ENCODE peak calls at places on chromosomes 12 and 14, in seven cellular contexts. N, P, B, X, O, V and I are unnamed samples.

GRCh38 chr12:40012709-40013108 is 93.2 kb downstream of the SLC2A13 start:
- DNase-seq in N (no peak), P (no peak), B (no peak), X (no peak), O (no peak), V (no peak), I (no peak)

GRCh38 chr14:86143248-86143647 is 613.3 kb downstream of the FLRT2 start:
- DNase-seq in N (no peak), P (no peak), B (no peak), X (no peak), O (no peak), V (no peak), I (no peak)

GRCh38 chr14:96839251-96839650 is 42.1 kb downstream of the VRK1 start:
- DNase-seq in N (no peak), P (no peak), B (no peak), X (no peak), O (no peak), V (no peak), I (no peak)

GRCh38 chr14:101351146-101351545 is 210.1 kb upstream of the DIO3 start:
- DNase-seq in N (no peak), P (no peak), B (no peak), X (no peak), O (no peak), V (no peak), I (no peak)

GRCh38 chr14:68549966-68550705 is 242.7 kb downstream of the ZFP36L1 start:
- DNase-seq in N (peak; percentile 50), P (no peak), B (no peak), X (no peak), O (no peak), V (no peak), I (no peak)

GRCh38 chr12:107349008-107349747 is 255.8 kb upstream of the CRY1 start:
- DNase-seq in N (peak; percentile 96), P (peak; percentile 98), B (no peak), X (no peak), O (peak; percentile 40), V (peak; percentile 35), I (peak; percentile 41)

GRCh38 chr12:108750471-108751402 is 19.4 kb upstream of the CORO1C start:
- DNase-seq in N (no peak), P (no peak), B (no peak), X (no peak), O (no peak), V (no peak), I (no peak)

GRCh38 chr12:112362309-112362708 is 19.9 kb downstream of the HECTD4 start:
- DNase-seq in N (no peak), P (no peak), B (no peak), X (no peak), O (no peak), V (no peak), I (no peak)

GRCh38 chr14:28879571-28879970 is 113.0 kb downstream of the FOXG1 start:
- DNase-seq in N (no peak), P (peak; percentile 7), B (no peak), X (no peak), O (no peak), V (no peak), I (no peak)

GRCh38 chr12:132359971-132360370 is 30.6 kb upstream of the GALNT9 start:
- DNase-seq in N (no peak), P (no peak), B (no peak), X (peak; percentile 61), O (no peak), V (no peak), I (no peak)

GRCh38 chr12:32450768-32451167 is 51.4 kb downstream of the FGD4 start:
- DNase-seq in N (no peak), P (no peak), B (no peak), X (no peak), O (no peak), V (no peak), I (no peak)

GRCh38 chr12:108933950-108934349 is 54.1 kb downstream of the DAO start:
- DNase-seq in N (no peak), P (no peak), B (no peak), X (no peak), O (no peak), V (no peak), I (no peak)

GRCh38 chr14:35988972-35989690 is 163.0 kb downstream of the BRMS1L start:
- DNase-seq in N (no peak), P (no peak), B (no peak), X (no peak), O (no peak), V (no peak), I (no peak)

GRCh38 chr12:11822071-11822818 is 172.8 kb downstream of the ETV6 start:
- DNase-seq in N (no peak), P (peak; percentile 70), B (peak; percentile 74), X (no peak), O (no peak), V (no peak), I (peak; percentile 59)

GRCh38 chr12:101299346-101299745 is 19.4 kb downstream of the UTP20 start:
- DNase-seq in N (no peak), P (no peak), B (no peak), X (no peak), O (no peak), V (no peak), I (no peak)

GRCh38 chr12:95882080-95882479 is 23.3 kb downstream of the SNRPF start:
- DNase-seq in N (no peak), P (no peak), B (no peak), X (no peak), O (no peak), V (no peak), I (no peak)

GRCh38 chr14:68507544-68508081 is 285.3 kb downstream of the ZFP36L1 start:
- DNase-seq in N (no peak), P (no peak), B (no peak), X (no peak), O (no peak), V (no peak), I (peak; percentile 26)

GRCh38 chr12:12608557-12608957 is 3.1 kb upstream of the CREBL2 start:
- DNase-seq in N (peak; percentile 68), P (peak; percentile 23), B (peak; percentile 57), X (no peak), O (no peak), V (no peak), I (no peak)

GRCh38 chr14:53840444-53840843 is 116.2 kb downstream of the BMP4 start:
- DNase-seq in N (peak; percentile 72), P (peak; percentile 87), B (no peak), X (no peak), O (no peak), V (no peak), I (no peak)

GRCh38 chr14:98953544-98954346 is 318.3 kb downstream of the BCL11B start:
- DNase-seq in N (peak; percentile 70), P (peak; percentile 42), B (no peak), X (no peak), O (no peak), V (no peak), I (no peak)

GRCh38 chr12:49990269-49990668 is 17.5 kb downstream of the AQP6 start:
- DNase-seq in N (no peak), P (no peak), B (no peak), X (no peak), O (no peak), V (peak; percentile 37), I (no peak)

GRCh38 chr12:1916396-1917171 is 1.9 kb downstream of the CACNA2D4 start:
- DNase-seq in N (no peak), P (no peak), B (no peak), X (peak; percentile 77), O (no peak), V (no peak), I (no peak)

GRCh38 chr12:57618966-57619433 is 7.8 kb downstream of the ARHGEF25 start:
- DNase-seq in N (no peak), P (no peak), B (no peak), X (no peak), O (no peak), V (no peak), I (no peak)
- TF ChIP-seq CTCF in N (no peak), P (no peak), B (no peak), X (no peak), O (no peak), V (no peak), I (no peak)

GRCh38 chr12:22287776-22288621 is 46.5 kb downstream of the ST8SIA1 start:
- DNase-seq in N (no peak), P (peak; percentile 62), B (no peak), X (no peak), O (no peak), V (no peak), I (no peak)
- TF ChIP-seq CTCF in N (no peak), P (no peak), B (no peak), X (no peak), O (no peak), V (no peak), I (no peak)

GRCh38 chr12:123382684-123383083 is 1.2 kb upstream of the KMT5A start:
- DNase-seq in N (no peak), P (no peak), B (no peak), X (no peak), O (no peak), V (no peak), I (no peak)

GRCh38 chr12:123384994-123385376 is 1.1 kb downstream of the KMT5A start:
- DNase-seq in N (peak; percentile 52), P (peak; percentile 72), B (no peak), X (no peak), O (no peak), V (no peak), I (no peak)

GRCh38 chr12:123387508-123388217 is 3.7 kb downstream of the KMT5A start:
- DNase-seq in N (no peak), P (no peak), B (no peak), X (no peak), O (no peak), V (no peak), I (no peak)

GRCh38 chr12:123388218-123388947 is 4.5 kb downstream of the KMT5A start:
- DNase-seq in N (peak; percentile 68), P (peak; percentile 21), B (peak; percentile 21), X (peak; percentile 93), O (no peak), V (no peak), I (peak; percentile 77)

GRCh38 chr12:123384318-123384993 is 524 bp downstream of the KMT5A start:
- DNase-seq in N (peak; percentile 42), P (peak; percentile 39), B (no peak), X (peak; percentile 87), O (no peak), V (no peak), I (no peak)
- TF ChIP-seq CTCF in N (peak; percentile 9), P (no peak), B (peak; percentile 5), X (no peak), O (no peak), V (no peak), I (no peak)

GRCh38 chr14:74491952-74492351 is 1.2 kb downstream of the NPC2 start:
- DNase-seq in N (peak; percentile 59), P (peak; percentile 53), B (no peak), X (no peak), O (no peak), V (no peak), I (no peak)
- TF ChIP-seq CTCF in N (peak; percentile 46), P (peak; percentile 53), B (peak; percentile 50), X (no peak), O (no peak), V (peak; percentile 31), I (no peak)